ENCODE peak calls at places on chromosomes 16 and 17, in four cellular contexts. One of them, this sample, is unnamed.

GRCh38 chr17:45170976-45171337 is 9.3 kb downstream of the HEXIM2 start:
- DNase-seq in colonic mucosa: peak; percentile 64
- DNase-seq in MM.1S: no peak
- DNase-seq in endodermal cell: peak; percentile 63
- DNase-seq in this sample: peak; percentile 82

GRCh38 chr17:68446626-68447041 is 10.7 kb downstream of the WIPI1 start:
- DNase-seq in MM.1S: no peak
- DNase-seq in endodermal cell: no peak
- DNase-seq in colonic mucosa: no peak
- DNase-seq in this sample: no peak

GRCh38 chr17:78974635-78975591 is 4.8 kb downstream of the LGALS3BP start:
- DNase-seq in colonic mucosa: peak; percentile 83
- DNase-seq in endodermal cell: peak; percentile 89
- DNase-seq in MM.1S: no peak
- DNase-seq in this sample: peak; percentile 85

GRCh38 chr17:34826332-34826731 is 134.9 kb downstream of the CCT6B start:
- DNase-seq in endodermal cell: no peak
- DNase-seq in colonic mucosa: no peak
- DNase-seq in MM.1S: no peak
- DNase-seq in this sample: no peak

GRCh38 chr17:31405941-31406371 is 14.5 kb downstream of the RAB11FIP4 start:
- DNase-seq in colonic mucosa: no peak
- DNase-seq in MM.1S: no peak
- DNase-seq in endodermal cell: peak; percentile 84
- DNase-seq in this sample: no peak

GRCh38 chr16:1825381-1825863 is 1.2 kb downstream of the HAGH start:
- DNase-seq in MM.1S: no peak
- DNase-seq in endodermal cell: no peak
- DNase-seq in colonic mucosa: no peak
- DNase-seq in this sample: no peak

GRCh38 chr17:77319211-77320031 is 178.7 kb downstream of the SEC14L1 start:
- DNase-seq in MM.1S: peak; percentile 86
- DNase-seq in endodermal cell: peak; percentile 86
- DNase-seq in colonic mucosa: peak; percentile 94
- DNase-seq in this sample: peak; percentile 95

GRCh38 chr16:53372942-53373871 is 61.1 kb upstream of the RBL2 start:
- DNase-seq in endodermal cell: no peak
- DNase-seq in MM.1S: peak; percentile 79
- DNase-seq in colonic mucosa: peak; percentile 90
- DNase-seq in this sample: peak; percentile 66

GRCh38 chr16:55628306-55628968 is 27.4 kb upstream of the SLC6A2 start:
- DNase-seq in colonic mucosa: no peak
- DNase-seq in MM.1S: no peak
- DNase-seq in endodermal cell: no peak
- DNase-seq in this sample: no peak

GRCh38 chr16:67727521-67728485 is 8.7 kb upstream of the GFOD2 start:
- DNase-seq in colonic mucosa: no peak
- DNase-seq in MM.1S: no peak
- DNase-seq in endodermal cell: no peak
- DNase-seq in this sample: no peak

GRCh38 chr16:89119661-89120141 is 26.0 kb downstream of the ACSF3 start:
- DNase-seq in endodermal cell: no peak
- DNase-seq in colonic mucosa: no peak
- DNase-seq in MM.1S: no peak
- DNase-seq in this sample: no peak
- H3K36me3 ChIP-seq in endodermal cell: peaks cover 31% of the 10 kb centered on the region
- H3K36me3 ChIP-seq in colonic mucosa: peaks cover 8% of the 10 kb centered on the region
- H3K36me3 ChIP-seq in MM.1S: no peaks in the 10 kb centered on the region
- H3K36me3 ChIP-seq in this sample: no peaks in the 10 kb centered on the region

DNA sequence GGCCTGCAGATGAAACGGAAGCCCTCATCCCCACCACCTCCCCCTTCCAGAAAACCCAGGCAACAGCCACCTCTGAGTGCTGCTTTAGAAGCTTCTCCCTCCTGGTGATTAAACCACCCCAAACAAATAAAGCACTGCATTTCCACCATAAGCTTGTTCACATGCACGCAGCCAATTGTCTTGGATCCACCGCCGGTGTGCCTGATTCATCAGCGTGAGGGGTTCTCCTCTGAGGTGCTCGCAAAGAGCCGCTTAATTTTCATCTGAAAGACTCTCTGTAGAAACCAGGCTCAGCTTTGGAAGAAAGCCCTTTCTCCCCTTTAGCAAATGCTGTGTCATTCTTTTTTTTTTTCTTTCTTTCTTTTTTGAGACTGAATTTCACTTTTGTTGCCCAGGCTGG is 155.2 kb upstream of the EEF2KMT start:
- DNase-seq in MM.1S: no peak
- DNase-seq in colonic mucosa: no peak
- DNase-seq in endodermal cell: no peak
- DNase-seq in this sample: no peak
- H3K4me3 ChIP-seq in MM.1S: no peak overlapping the region
- H3K4me3 ChIP-seq in colonic mucosa: no peak overlapping the region
- H3K4me3 ChIP-seq in endodermal cell: no peak overlapping the region
- H3K4me3 ChIP-seq in this sample: no peak overlapping the region

GRCh38 chr17:43917348-43918025 is 10.2 kb upstream of the MPP2 start:
- DNase-seq in colonic mucosa: peak; percentile 56
- DNase-seq in MM.1S: peak; percentile 80
- DNase-seq in endodermal cell: peak; percentile 92
- DNase-seq in this sample: no peak
- H3K27me3 ChIP-seq in colonic mucosa: no peaks in the 10 kb centered on the region
- H3K27me3 ChIP-seq in MM.1S: no peaks in the 10 kb centered on the region
- H3K27me3 ChIP-seq in endodermal cell: peaks cover 5% of the 10 kb centered on the region
- H3K27me3 ChIP-seq in this sample: no peaks in the 10 kb centered on the region

DNA sequence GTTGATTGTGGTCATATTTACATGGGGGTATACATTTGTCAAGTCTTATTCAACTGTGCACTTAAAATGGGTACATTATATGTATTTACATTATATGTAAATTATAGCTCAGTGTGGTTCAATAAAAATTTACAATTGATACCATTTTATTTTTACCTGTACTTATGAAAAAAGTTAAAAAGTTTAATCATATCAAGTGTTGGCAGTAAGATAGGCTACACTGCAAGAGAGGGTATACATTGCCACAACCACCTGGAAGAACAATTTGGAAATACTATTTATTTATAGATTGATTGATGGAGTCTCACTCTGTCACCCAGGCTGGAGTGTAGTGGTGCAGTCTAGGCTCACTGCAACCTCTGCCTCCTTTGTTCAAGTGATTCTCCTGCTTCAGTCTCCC is 453.3 kb downstream of the XYLT1 start:
- DNase-seq in colonic mucosa: no peak
- DNase-seq in endodermal cell: no peak
- DNase-seq in MM.1S: no peak
- DNase-seq in this sample: no peak
- H3K36me3 ChIP-seq in colonic mucosa: no peaks in the 10 kb centered on the region
- H3K36me3 ChIP-seq in endodermal cell: no peaks in the 10 kb centered on the region
- H3K36me3 ChIP-seq in MM.1S: no peaks in the 10 kb centered on the region
- H3K36me3 ChIP-seq in this sample: no peaks in the 10 kb centered on the region

DNA sequence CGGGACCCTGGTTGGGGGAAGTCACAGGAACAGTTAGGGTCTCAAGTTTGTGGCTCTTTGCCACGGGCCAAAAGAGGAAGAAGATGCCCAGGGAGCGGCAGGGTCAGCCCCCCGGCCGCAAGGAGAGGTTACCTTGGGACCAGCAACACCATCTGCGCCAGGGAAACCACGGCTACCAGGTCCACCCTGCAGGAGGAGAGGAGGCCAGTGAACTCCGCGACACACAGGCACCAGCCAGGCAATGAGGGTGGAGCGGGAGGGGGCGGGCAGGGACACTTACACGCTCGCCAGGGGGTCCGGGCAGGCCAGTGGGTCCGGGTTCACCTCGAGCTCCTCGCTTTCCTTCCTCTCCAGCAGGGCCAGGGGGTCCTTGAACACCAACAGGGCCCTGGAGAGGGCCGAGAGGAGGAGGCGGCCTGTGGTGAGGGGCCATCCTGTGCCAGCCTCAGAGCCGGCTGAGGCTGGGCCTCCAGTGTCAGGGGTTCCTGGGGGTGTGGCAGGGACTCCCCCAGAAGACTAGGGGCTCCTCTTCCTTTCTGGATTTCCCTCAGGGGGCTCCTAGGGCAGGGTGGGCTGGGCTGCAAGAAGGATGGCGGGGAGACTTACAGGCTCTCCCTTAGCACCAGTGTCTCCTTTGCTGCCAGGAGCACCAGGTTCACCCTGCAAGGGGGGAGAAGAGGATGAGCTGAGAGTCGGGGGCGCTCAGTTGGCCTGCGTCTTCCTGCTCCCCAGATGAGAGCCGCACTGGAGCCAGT is 6.8 kb downstream of the COL1A1 start:
- DNase-seq in MM.1S: no peak
- DNase-seq in endodermal cell: no peak
- DNase-seq in colonic mucosa: no peak
- DNase-seq in this sample: no peak
- H3K4me3 ChIP-seq in MM.1S: no peak overlapping the region
- H3K4me3 ChIP-seq in endodermal cell: no peak overlapping the region
- H3K4me3 ChIP-seq in colonic mucosa: no peak overlapping the region
- H3K4me3 ChIP-seq in this sample: no peak overlapping the region

DNA sequence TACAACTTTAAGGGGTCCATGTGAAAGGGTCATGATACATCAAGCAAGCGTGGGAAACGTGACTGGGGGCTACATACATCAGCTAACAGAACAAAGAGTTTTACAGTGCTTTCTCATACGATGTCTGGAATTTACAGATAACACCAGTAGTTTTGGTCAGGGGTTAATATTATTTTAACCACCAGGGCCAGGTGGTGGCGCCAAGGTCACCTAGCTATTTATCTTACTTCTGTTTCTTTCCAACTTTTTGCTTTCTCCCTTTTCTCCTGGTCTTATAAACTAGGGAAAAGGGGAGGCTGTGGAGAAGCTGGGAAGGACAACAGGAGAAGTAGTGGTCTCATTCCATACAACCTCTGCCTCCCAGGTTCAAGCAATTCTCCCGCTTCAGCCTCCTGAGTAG is 37.9 kb downstream of the CLEC3A start:
- DNase-seq in colonic mucosa: no peak
- DNase-seq in endodermal cell: no peak
- DNase-seq in MM.1S: no peak
- DNase-seq in this sample: no peak
- H3K27me3 ChIP-seq in colonic mucosa: no peaks in the 10 kb centered on the region
- H3K27me3 ChIP-seq in endodermal cell: no peaks in the 10 kb centered on the region
- H3K27me3 ChIP-seq in MM.1S: no peaks in the 10 kb centered on the region
- H3K27me3 ChIP-seq in this sample: no peaks in the 10 kb centered on the region

GRCh38 chr17:50693041-50693682 is 14.6 kb downstream of the ANKRD40 start:
- DNase-seq in MM.1S: no peak
- DNase-seq in colonic mucosa: no peak
- DNase-seq in endodermal cell: no peak
- DNase-seq in this sample: no peak

GRCh38 chr17:50697076-50697475 is 10.6 kb downstream of the ANKRD40 start:
- DNase-seq in endodermal cell: no peak
- DNase-seq in MM.1S: no peak
- DNase-seq in colonic mucosa: no peak
- DNase-seq in this sample: no peak

GRCh38 chr17:50697663-50698272 is 9.9 kb downstream of the ANKRD40 start:
- DNase-seq in MM.1S: peak; percentile 46
- DNase-seq in colonic mucosa: no peak
- DNase-seq in endodermal cell: no peak
- DNase-seq in this sample: no peak

GRCh38 chr17:50699410-50699809 is 8.3 kb downstream of the ANKRD40 start:
- DNase-seq in colonic mucosa: no peak
- DNase-seq in endodermal cell: no peak
- DNase-seq in MM.1S: no peak
- DNase-seq in this sample: no peak

DNA sequence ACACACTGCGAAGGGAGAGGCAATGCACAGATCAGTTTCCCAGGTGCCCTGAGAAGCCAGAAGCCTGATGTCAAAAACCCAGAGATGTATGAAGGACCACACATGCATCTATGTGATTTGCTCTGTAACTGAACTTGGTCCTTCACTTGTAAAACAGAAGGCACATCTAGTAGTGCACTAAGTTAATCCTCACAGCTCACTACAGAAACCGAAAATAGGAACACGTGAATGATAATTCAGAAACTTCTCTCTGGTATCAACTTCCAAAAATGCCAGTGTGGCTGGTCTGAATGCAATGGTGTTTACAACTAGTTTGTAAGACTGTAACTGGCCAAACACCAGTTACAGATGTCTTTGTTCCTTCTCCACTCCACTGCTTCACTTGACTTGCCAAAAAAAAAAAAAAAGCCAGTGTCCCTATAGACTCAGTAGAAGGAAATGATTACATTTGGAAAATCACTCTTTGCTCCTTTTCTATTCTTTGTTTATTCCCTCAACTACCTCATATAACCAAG is 11.3 kb downstream of the ANKRD40 start:
- DNase-seq in MM.1S: peak; percentile 83
- DNase-seq in endodermal cell: no peak
- DNase-seq in colonic mucosa: no peak
- DNase-seq in this sample: no peak
- H3K36me3 ChIP-seq in MM.1S: peaks cover 19% of the 10 kb centered on the region
- H3K36me3 ChIP-seq in endodermal cell: peaks cover 82% of the 10 kb centered on the region
- H3K36me3 ChIP-seq in colonic mucosa: peaks cover 27% of the 10 kb centered on the region
- H3K36me3 ChIP-seq in this sample: peaks cover 13% of the 10 kb centered on the region

DNA sequence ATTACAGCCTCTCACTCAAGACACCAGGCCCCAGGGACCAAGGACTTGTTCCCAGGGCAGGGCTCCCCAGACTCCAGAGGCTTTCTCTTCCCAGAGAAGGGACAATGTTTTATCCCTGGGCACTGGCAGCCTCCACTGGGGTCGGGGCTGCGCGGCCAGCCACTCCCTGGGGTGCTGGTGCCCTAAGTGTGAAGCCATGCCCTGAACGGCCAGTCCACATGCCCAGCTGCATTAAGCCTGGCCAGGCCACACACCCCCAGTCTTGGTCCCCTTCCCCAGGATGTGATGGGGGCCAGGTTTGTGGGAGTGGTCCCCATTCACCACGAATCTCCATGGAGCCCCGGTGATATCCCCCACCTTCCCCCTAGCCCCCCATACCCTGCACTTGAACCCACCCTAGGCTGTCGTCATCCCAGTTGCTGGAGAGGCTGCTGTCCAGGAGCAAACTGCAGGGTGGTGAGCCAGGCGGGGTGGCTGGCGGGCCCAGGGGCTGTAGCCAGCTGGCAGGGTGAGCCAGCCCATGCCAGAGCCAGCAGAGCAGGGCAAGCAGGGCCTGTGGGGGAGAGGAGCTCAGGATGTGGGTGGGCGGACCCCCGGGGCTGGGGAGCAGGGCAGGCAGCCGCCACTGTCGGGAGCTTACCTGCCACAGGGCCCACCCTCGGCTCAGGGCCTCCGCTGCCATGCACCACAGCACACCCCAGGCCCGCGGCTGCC is 4.6 kb downstream of the PAQR4 start:
- DNase-seq in endodermal cell: no peak
- DNase-seq in colonic mucosa: no peak
- DNase-seq in MM.1S: no peak
- DNase-seq in this sample: no peak
- H3K4me3 ChIP-seq in endodermal cell: no peak overlapping the region
- H3K4me3 ChIP-seq in colonic mucosa: no peak overlapping the region
- H3K4me3 ChIP-seq in MM.1S: no peak overlapping the region
- H3K4me3 ChIP-seq in this sample: no peak overlapping the region

DNA sequence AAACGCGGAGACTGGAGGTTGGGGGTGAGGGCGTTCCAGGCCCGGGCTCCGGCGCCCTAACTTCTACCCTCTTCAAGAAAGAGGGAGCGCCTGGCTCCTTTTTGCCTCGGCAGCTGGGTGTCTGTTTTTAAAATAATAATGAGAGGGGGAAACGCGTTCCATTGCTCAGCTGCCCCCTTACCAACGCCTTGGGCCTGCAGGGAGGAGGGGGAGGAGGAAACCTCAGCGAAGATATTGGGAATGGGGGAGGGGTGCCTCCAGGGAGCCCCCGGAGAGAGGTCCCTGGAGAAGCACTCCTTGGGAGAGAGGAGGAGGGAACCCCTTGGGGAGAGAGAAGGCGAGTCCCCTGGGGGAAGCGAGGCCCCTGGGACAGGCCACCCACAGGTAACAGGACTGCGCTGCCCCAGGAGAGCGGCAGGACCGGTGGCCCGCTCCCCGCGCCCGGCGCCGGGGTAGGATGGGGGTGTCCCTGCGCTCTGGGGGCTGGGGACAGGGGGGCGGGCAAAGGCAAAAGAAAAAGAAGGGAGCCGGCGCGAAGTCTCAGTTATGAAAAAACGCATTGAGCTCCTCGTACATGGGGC is 2.7 kb downstream of the NEUROD2 start:
- DNase-seq in colonic mucosa: no peak
- DNase-seq in MM.1S: no peak
- DNase-seq in endodermal cell: peak; percentile 70
- DNase-seq in this sample: no peak
- H3K27me3 ChIP-seq in colonic mucosa: peaks cover 86% of the 10 kb centered on the region
- H3K27me3 ChIP-seq in MM.1S: peaks cover 87% of the 10 kb centered on the region
- H3K27me3 ChIP-seq in endodermal cell: peaks cover 100% of the 10 kb centered on the region
- H3K27me3 ChIP-seq in this sample: peaks cover 37% of the 10 kb centered on the region

This sample was measured in prostate gland.